ENCODE peak calls at places on chromosome 4, in ten cellular contexts. W is trophoblast cell, O is uterus, D is fibroblast of lung, X is GM23248, N is right lobe of liver, M is neuronal stem cell, Q is thyroid gland, B is coronary artery, K is endothelial cell of umbilical vein. J is an unnamed sample.

GRCh38 chr4:146432065-146432464 is 89.7 kb downstream of the SLC10A7 start:
- DNase-seq in W (no peak), O (no peak), D (no peak), X (no peak), N (no peak), M (no peak), Q (no peak), B (no peak), K (no peak), J (no peak)

GRCh38 chr4:146222313-146222712 is 8.0 kb downstream of the REELD1 start:
- DNase-seq in W (peak; percentile 75), O (no peak), D (peak; percentile 46), X (peak; percentile 39), N (no peak), M (no peak), Q (peak; percentile 46), B (no peak), K (no peak), J (peak; percentile 58)

GRCh38 chr4:52911684-52912294 is 49.7 kb downstream of the RASL11B start:
- DNase-seq in W (peak; percentile 96), O (peak; percentile 53), D (peak; percentile 75), X (peak; percentile 79), N (peak; percentile 68), M (peak; percentile 75), Q (peak; percentile 84), B (no peak), K (peak; percentile 76), J (peak; percentile 79)

GRCh38 chr4:91280551-91281290 is 1023.0 kb upstream of the GRID2 start:
- DNase-seq in W (no peak), O (no peak), D (no peak), X (no peak), N (no peak), M (no peak), Q (no peak), B (no peak), K (no peak), J (no peak)

GRCh38 chr4:159937595-159937994 is 834.7 kb downstream of the RAPGEF2 start:
- DNase-seq in W (no peak), O (no peak), D (no peak), X (no peak), N (no peak), M (no peak), Q (no peak), B (no peak), K (no peak), J (no peak)

GRCh38 chr4:187929024-187929423 is 66.5 kb upstream of the ZFP42 start:
- DNase-seq in W (peak; percentile 43), O (no peak), D (no peak), X (no peak), N (no peak), M (no peak), Q (no peak), B (no peak), K (no peak), J (no peak)

GRCh38 chr4:100042711-100043110 is 92.6 kb upstream of the H2AZ1 start:
- DNase-seq in W (no peak), O (no peak), D (no peak), X (no peak), N (no peak), M (no peak), Q (no peak), B (no peak), K (no peak), J (no peak)

GRCh38 chr4:174716986-174717770 is 111.9 kb downstream of the GLRA3 start:
- DNase-seq in W (no peak), O (no peak), D (no peak), X (no peak), N (no peak), M (no peak), Q (no peak), B (no peak), K (no peak), J (no peak)

GRCh38 chr4:156811963-156812362 is 159.6 kb downstream of the PDGFC start:
- DNase-seq in W (no peak), O (no peak), D (no peak), X (no peak), N (no peak), M (no peak), Q (no peak), B (no peak), K (no peak), J (no peak)

GRCh38 chr4:169202878-169203277 is 67.9 kb downstream of the SH3RF1 start:
- DNase-seq in W (no peak), O (no peak), D (no peak), X (no peak), N (no peak), M (no peak), Q (no peak), B (no peak), K (no peak), J (no peak)

GRCh38 chr4:90318208-90318607 is 191.0 kb downstream of the CCSER1 start:
- DNase-seq in W (peak; percentile 36), O (no peak), D (peak; percentile 93), X (peak; percentile 84), N (no peak), M (no peak), Q (no peak), B (no peak), K (peak; percentile 74), J (peak; percentile 61)

GRCh38 chr4:121720109-121720508 is 23.3 kb upstream of the ANXA5 start:
- DNase-seq in W (peak; percentile 47), O (no peak), D (no peak), X (peak; percentile 72), N (no peak), M (no peak), Q (no peak), B (no peak), K (no peak), J (no peak)

GRCh38 chr4:142705820-142706219 is 140.3 kb downstream of the INPP4B start:
- DNase-seq in W (no peak), O (no peak), D (no peak), X (peak; percentile 5), N (no peak), M (no peak), Q (no peak), B (no peak), K (no peak), J (no peak)

GRCh38 chr4:150960079-150960478 is 55.0 kb downstream of the LRBA start:
- DNase-seq in W (peak; percentile 26), O (no peak), D (peak; percentile 52), X (peak; percentile 60), N (no peak), M (no peak), Q (no peak), B (no peak), K (peak; percentile 40), J (peak; percentile 34)

GRCh38 chr4:10120943-10121567 is 4.5 kb upstream of the WDR1 start:
- DNase-seq in W (no peak), O (no peak), D (no peak), X (no peak), N (no peak), M (no peak), Q (peak; percentile 66), B (no peak), K (no peak), J (no peak)

GRCh38 chr4:127268367-127268766 is 364.4 kb upstream of the INTU start:
- DNase-seq in W (no peak), O (no peak), D (no peak), X (no peak), N (no peak), M (no peak), Q (no peak), B (no peak), K (no peak), J (no peak)

DNA sequence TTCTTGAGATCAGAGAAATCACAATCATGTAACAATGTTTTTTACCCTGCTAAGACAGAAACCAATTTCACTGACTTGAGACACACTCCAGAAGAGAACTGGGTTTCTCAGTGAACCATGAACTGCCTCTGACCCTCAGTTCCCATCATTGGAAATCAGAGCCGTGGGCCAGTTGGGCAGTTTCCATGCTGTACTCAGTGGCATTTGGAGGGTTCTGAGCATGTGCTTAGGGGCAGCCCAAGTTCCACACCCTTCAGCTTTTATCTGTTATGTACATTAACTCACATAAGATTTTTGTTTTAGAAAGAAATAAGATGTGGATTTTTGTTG is 77.9 kb downstream of the BTC start:
- DNase-seq in W (no peak), O (no peak), D (no peak), X (no peak), N (no peak), M (no peak), Q (peak; percentile 62), B (no peak), K (no peak), J (no peak)
- H3K27ac ChIP-seq in W (no peak overlapping the region), O (no peak overlapping the region), D (no peak overlapping the region), X (no peak overlapping the region), N (no peak overlapping the region), M (no peak overlapping the region), Q (peak overlapping the region; percentile 63), B (no peak overlapping the region), K (no peak overlapping the region), J (no peak overlapping the region)

GRCh38 chr4:6281436-6282144 is 11.9 kb downstream of the WFS1 start:
- DNase-seq in W (no peak), O (peak; percentile 47), D (no peak), X (no peak), N (no peak), M (no peak), Q (no peak), B (peak; percentile 89), K (no peak), J (no peak)
- H3K27ac ChIP-seq in W (no peak overlapping the region), O (peak overlapping the region; percentile 94), D (no peak overlapping the region), X (no peak overlapping the region), N (no peak overlapping the region), M (no peak overlapping the region), Q (no peak overlapping the region), B (peak overlapping the region; percentile 97), K (no peak overlapping the region), J (no peak overlapping the region)

DNA sequence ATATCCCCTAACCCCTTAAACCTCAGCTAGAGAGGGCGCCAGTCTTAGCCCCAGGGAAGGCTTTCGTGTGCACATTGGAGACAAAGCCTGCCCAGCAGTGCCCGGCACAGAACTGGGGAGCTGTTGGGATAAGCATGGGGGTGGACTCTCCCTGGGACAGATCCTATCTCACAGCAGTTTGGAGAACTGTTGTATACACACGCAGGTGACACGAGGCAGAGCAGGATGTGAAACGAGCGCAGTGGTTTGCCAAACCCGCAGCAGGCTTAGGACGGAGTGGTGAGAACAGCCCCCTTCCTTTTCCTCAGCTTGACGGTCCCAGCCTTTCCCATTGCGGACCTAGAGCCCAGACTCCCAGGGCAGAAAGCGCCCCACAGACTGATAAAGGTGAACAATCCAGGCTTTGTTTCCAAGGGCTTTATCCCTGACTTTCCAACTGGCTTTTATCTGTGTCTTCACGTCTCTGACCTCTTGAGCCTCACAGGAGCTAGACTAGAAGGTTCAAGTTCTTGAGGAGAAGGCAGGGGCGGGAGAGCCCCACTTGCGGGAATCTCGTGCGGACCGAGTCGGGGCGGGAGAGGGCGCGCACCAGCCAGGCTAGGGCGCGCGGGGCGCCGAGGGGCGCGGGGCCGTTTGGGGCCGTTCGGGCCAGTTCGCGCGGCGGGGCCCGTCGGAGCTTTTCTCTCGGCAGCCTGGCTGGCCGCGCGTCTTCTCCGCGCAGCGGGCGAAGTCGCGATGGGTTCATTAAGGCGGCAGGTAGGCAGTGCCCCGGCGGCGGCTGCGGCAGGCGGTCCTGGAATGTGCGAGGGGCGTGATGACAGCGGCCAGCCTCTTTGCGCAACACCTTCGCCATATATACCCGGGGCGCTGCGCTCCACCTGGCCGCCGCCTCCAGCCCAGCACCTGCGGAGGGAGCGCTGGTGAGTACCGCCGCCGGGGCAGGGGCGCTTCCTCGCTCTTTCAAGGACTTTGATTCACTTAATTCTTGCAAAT is at the start of gene SLC34A2:
- DNase-seq in W (peak; percentile 54), O (no peak), D (no peak), X (no peak), N (peak; percentile 24), M (peak; percentile 42), Q (peak; percentile 70), B (no peak), K (no peak), J (no peak)
- H3K27ac ChIP-seq in W (no peak within 1 kb of the TSS), O (no peak within 1 kb of the TSS), D (no peak within 1 kb of the TSS), X (no peak within 1 kb of the TSS), N (no peak within 1 kb of the TSS), M (no peak within 1 kb of the TSS), Q (peak within 1 kb of the TSS; percentile 60), B (no peak within 1 kb of the TSS), K (no peak within 1 kb of the TSS), J (no peak within 1 kb of the TSS)

GRCh38 chr4:158313566-158313965 is 103.3 kb downstream of the TMEM144 start:
- DNase-seq in W (no peak), O (no peak), D (no peak), X (peak; percentile 50), N (no peak), M (no peak), Q (no peak), B (no peak), K (no peak), J (no peak)
- H3K27ac ChIP-seq in W (no peak overlapping the region), O (peak overlapping the region; percentile 35), D (peak overlapping the region; percentile 93), X (peak overlapping the region; percentile 94), N (no peak overlapping the region), M (no peak overlapping the region), Q (no peak overlapping the region), B (peak overlapping the region; percentile 83), K (no peak overlapping the region), J (peak overlapping the region; percentile 97)

J was measured in brain microvascular endothelial cell.